ENCODE peak calls at places on chromosomes 12 and 14, in seven cellular contexts. F is left ventricle myocardium inferior, Y is neural progenitor cell, I is MM.1S, O is K562, A is endodermal cell, J is PC-3. W is an unnamed sample.

GRCh38 chr14:51395361-51395849 is 155.4 kb downstream of the TMX1 start:
- DNase-seq in F (peak; percentile 65), Y (peak; percentile 37), I (no peak), O (no peak), A (peak; percentile 64), J (peak; percentile 71), W (peak; percentile 91)

GRCh38 chr14:101634453-101635237 is 73.3 kb downstream of the DIO3 start:
- DNase-seq in F (no peak), Y (no peak), I (no peak), O (no peak), A (no peak), J (no peak), W (no peak)

GRCh38 chr12:111361717-111362576 is 6.9 kb downstream of the PHETA1 start:
- DNase-seq in F (peak; percentile 29), Y (no peak), I (no peak), O (no peak), A (no peak), J (no peak), W (no peak)

GRCh38 chr14:99391671-99392070 is 89.0 kb downstream of the SETD3 start:
- DNase-seq in F (no peak), Y (no peak), I (no peak), O (no peak), A (no peak), J (no peak), W (peak; percentile 10)

GRCh38 chr12:128853321-128854197 is at the start of gene GLT1D1:
- DNase-seq in F (no peak), Y (peak; percentile 72), I (no peak), O (no peak), A (no peak), J (no peak), W (no peak)

GRCh38 chr14:24816929-24817637 is 183.1 kb upstream of the GZMB start:
- DNase-seq in F (peak; percentile 28), Y (no peak), I (no peak), O (no peak), A (no peak), J (no peak), W (no peak)

GRCh38 chr12:91441996-91442395 is 259.4 kb upstream of the DCN start:
- DNase-seq in F (no peak), Y (no peak), I (no peak), O (no peak), A (no peak), J (no peak), W (no peak)

GRCh38 chr12:96237465-96238077 is 43.4 kb downstream of the ELK3 start:
- DNase-seq in F (peak; percentile 59), Y (no peak), I (no peak), O (no peak), A (peak; percentile 46), J (peak; percentile 93), W (peak; percentile 88)

GRCh38 chr14:59268011-59268410 is 79.5 kb downstream of the DAAM1 start:
- DNase-seq in F (no peak), Y (no peak), I (no peak), O (no peak), A (no peak), J (peak; percentile 99), W (no peak)

GRCh38 chr14:71931492-71932228 is 569 bp upstream of the RGS6 start:
- DNase-seq in F (peak; percentile 34), Y (peak; percentile 68), I (no peak), O (no peak), A (no peak), J (no peak), W (no peak)

GRCh38 chr12:90058721-90059120 is 350.1 kb upstream of the ATP2B1 start:
- DNase-seq in F (no peak), Y (no peak), I (no peak), O (no peak), A (no peak), J (peak; percentile 78), W (peak; percentile 88)

GRCh38 chr12:111842556-111843396 is 748 bp downstream of the MAPKAPK5 start:
- DNase-seq in F (no peak), Y (peak; percentile 23), I (peak; percentile 6), O (peak; percentile 52), A (peak; percentile 67), J (peak; percentile 15), W (no peak)

GRCh38 chr12:121217066-121217465 is 7.1 kb downstream of the P2RX4 start:
- DNase-seq in F (no peak), Y (no peak), I (no peak), O (no peak), A (no peak), J (peak; percentile 24), W (no peak)

GRCh38 chr14:28772613-28773012 is 6.0 kb downstream of the FOXG1 start:
- DNase-seq in F (no peak), Y (peak; percentile 16), I (no peak), O (peak; percentile 42), A (no peak), J (no peak), W (no peak)

GRCh38 chr12:32509328-32510122 is 110.2 kb downstream of the FGD4 start:
- DNase-seq in F (no peak), Y (no peak), I (no peak), O (no peak), A (no peak), J (no peak), W (no peak)

GRCh38 chr14:97771340-97772045 is 974.3 kb downstream of the VRK1 start:
- DNase-seq in F (no peak), Y (no peak), I (no peak), O (no peak), A (no peak), J (peak; percentile 88), W (no peak)

GRCh38 chr12:25276199-25276937 is 25.6 kb upstream of the KRAS start:
- DNase-seq in F (no peak), Y (no peak), I (peak; percentile 31), O (peak; percentile 90), A (no peak), J (peak; percentile 82), W (peak; percentile 22)

GRCh38 chr12:76085159-76085868 is 829 bp upstream of the NAP1L1 start:
- DNase-seq in F (no peak), Y (no peak), I (peak; percentile 19), O (peak; percentile 64), A (no peak), J (no peak), W (no peak)

GRCh38 chr12:123064356-123064755 is 83.9 kb downstream of the ARL6IP4 start:
- DNase-seq in F (peak; percentile 81), Y (no peak), I (no peak), O (no peak), A (no peak), J (no peak), W (no peak)

GRCh38 chr14:22547948-22548750 is 40.9 kb downstream of the DAD1 start:
- DNase-seq in F (no peak), Y (no peak), I (no peak), O (no peak), A (no peak), J (no peak), W (no peak)

GRCh38 chr12:113439606-113440030 is 17.4 kb downstream of the SDSL start:
- DNase-seq in F (no peak), Y (peak; percentile 92), I (no peak), O (peak; percentile 58), A (peak; percentile 96), J (peak; percentile 69), W (no peak)

DNA sequence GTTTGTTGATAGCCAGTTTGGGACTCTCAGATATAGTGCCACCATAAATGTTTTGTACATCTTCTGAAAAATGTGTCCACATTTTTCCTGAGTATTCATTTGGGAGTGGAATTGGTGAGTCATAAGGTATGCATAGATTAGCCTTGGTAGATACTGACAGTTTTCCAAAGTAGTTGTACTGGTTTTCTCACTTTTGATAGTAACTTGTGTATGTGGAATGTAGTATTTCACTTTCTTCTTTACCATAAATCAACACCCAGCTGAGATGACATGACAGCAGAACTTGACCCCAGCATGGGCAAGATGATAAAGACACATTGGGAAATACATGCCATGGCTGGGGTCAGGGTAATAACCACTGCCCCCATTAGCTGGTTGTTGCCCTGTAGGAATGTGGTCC is 5.4 kb downstream of the FBXW8 start:
- DNase-seq in F (no peak), Y (no peak), I (no peak), O (no peak), A (no peak), J (peak; percentile 97), W (no peak)
- H3K4me3 ChIP-seq in F (no peak overlapping the region), Y (no peak overlapping the region), I (no peak overlapping the region), O (no peak overlapping the region), A (no peak overlapping the region), J (peak overlapping the region; percentile 46), W (no peak overlapping the region)

GRCh38 chr12:78120866-78121590 is 290.3 kb downstream of the NAV3 start:
- DNase-seq in F (no peak), Y (no peak), I (peak; percentile 44), O (no peak), A (no peak), J (peak; percentile 64), W (no peak)
- TF ChIP-seq CTCF in F (peak; percentile 38), Y (peak; percentile 39), I (peak; percentile 22), O (no peak), A (peak; percentile 52), J (peak; percentile 77), W (peak; percentile 4)

GRCh38 chr14:100555436-100556067 is 31.7 kb downstream of the BEGAIN start:
- DNase-seq in F (no peak), Y (no peak), I (no peak), O (no peak), A (no peak), J (no peak), W (no peak)
- H3K27me3 ChIP-seq in F (peaks cover 77% of the 10 kb centered on the region), Y (no peaks in the 10 kb centered on the region), I (peaks cover 43% of the 10 kb centered on the region), O (peaks cover 34% of the 10 kb centered on the region), A (no peaks in the 10 kb centered on the region), J (no peaks in the 10 kb centered on the region), W (peaks cover 4% of the 10 kb centered on the region)

GRCh38 chr12:132263061-132263360 is 66.4 kb downstream of the GALNT9 start:
- DNase-seq in F (no peak), Y (no peak), I (no peak), O (no peak), A (no peak), J (no peak), W (no peak)
- H3K4me3 ChIP-seq in F (no peak overlapping the region), Y (no peak overlapping the region), I (no peak overlapping the region), O (no peak overlapping the region), A (no peak overlapping the region), J (no peak overlapping the region), W (no peak overlapping the region)

W was measured in BJ.